ENCODE peak calls at places on chromosomes 12 and 14, in six cellular contexts. U is heart right ventricle, T is Panc1, P is breast epithelium, V is endodermal cell, B is A673. K is an unnamed sample.
A peak's percentile ranks its signal among the peaks of the same experiment; 100 is the strongest.

GRCh38 chr12:116539905-116540482 is 19.2 kb upstream of the MAP1LC3B2 start:
- DNase-seq in P (peak; percentile 58), B (peak; percentile 95), T (no peak), V (peak; percentile 83), U (no peak), K (no peak)

GRCh38 chr12:32647275-32647674 is 31.8 kb upstream of the DNM1L start:
- DNase-seq in T (no peak), U (no peak), P (no peak), V (no peak), B (no peak), K (no peak)

GRCh38 chr14:96095581-96096476 is 56.7 kb downstream of the C14orf132 start:
- DNase-seq in P (peak; percentile 56), U (no peak), V (peak; percentile 48), B (peak; percentile 61), T (no peak), K (no peak)

GRCh38 chr12:3747976-3748619 is 4.8 kb downstream of the CRACR2A start:
- DNase-seq in P (peak; percentile 64), T (no peak), U (no peak), B (no peak), V (peak; percentile 14), K (peak; percentile 44)

GRCh38 chr12:63206908-63207307 is 55.9 kb upstream of the AVPR1A start:
- DNase-seq in T (no peak), B (peak; percentile 12), P (no peak), V (no peak), U (no peak), K (no peak)

GRCh38 chr12:95763809-95764253 is 26.7 kb downstream of the NTN4 start:
- DNase-seq in T (peak; percentile 82), V (no peak), U (no peak), P (no peak), B (peak; percentile 30), K (no peak)

GRCh38 chr14:100526632-100527031 is 60.6 kb downstream of the BEGAIN start:
- DNase-seq in U (no peak), B (no peak), P (peak; percentile 18), V (no peak), T (no peak), K (no peak)

GRCh38 chr14:59847711-59848110 is 22.9 kb downstream of the RTN1 start:
- DNase-seq in U (no peak), T (no peak), V (no peak), P (no peak), B (no peak), K (no peak)

GRCh38 chr12:108649668-108650067 is 16.0 kb upstream of the SELPLG start:
- DNase-seq in U (no peak), P (peak; percentile 83), B (no peak), T (no peak), V (peak; percentile 36), K (no peak)

GRCh38 chr12:6949063-6949594 is 2.0 kb upstream of the PTPN6 start:
- DNase-seq in P (no peak), T (no peak), U (peak; percentile 9), V (no peak), B (no peak), K (peak; percentile 57)

GRCh38 chr14:32414808-32415255 is 85.7 kb downstream of the AKAP6 start:
- DNase-seq in V (no peak), T (no peak), U (no peak), B (no peak), P (no peak), K (no peak)

GRCh38 chr14:52729585-52729924 is 411 bp upstream of the STYX start:
- DNase-seq in B (no peak), T (no peak), U (no peak), P (no peak), V (no peak), K (no peak)

GRCh38 chr12:4031703-4032291 is 158.6 kb upstream of the PARP11 start:
- DNase-seq in P (peak; percentile 22), B (no peak), U (peak; percentile 14), T (no peak), V (peak; percentile 71), K (no peak)

GRCh38 chr12:67211029-67211428 is 58.1 kb upstream of the CAND1 start:
- DNase-seq in B (no peak), V (no peak), T (no peak), P (no peak), U (no peak), K (no peak)

GRCh38 chr12:38291160-38291559 is 25.4 kb upstream of the ALG10B start:
- DNase-seq in T (peak; percentile 45), P (no peak), V (no peak), U (no peak), B (no peak), K (no peak)

GRCh38 chr14:92516966-92517350 is 3.4 kb downstream of the RIN3 start:
- DNase-seq in V (no peak), P (no peak), T (no peak), U (no peak), B (no peak), K (peak; percentile 55)

GRCh38 chr12:11892065-11892391 is 178.7 kb upstream of the BCL2L14 start:
- DNase-seq in U (no peak), V (no peak), B (no peak), T (no peak), P (no peak), K (no peak)

DNA sequence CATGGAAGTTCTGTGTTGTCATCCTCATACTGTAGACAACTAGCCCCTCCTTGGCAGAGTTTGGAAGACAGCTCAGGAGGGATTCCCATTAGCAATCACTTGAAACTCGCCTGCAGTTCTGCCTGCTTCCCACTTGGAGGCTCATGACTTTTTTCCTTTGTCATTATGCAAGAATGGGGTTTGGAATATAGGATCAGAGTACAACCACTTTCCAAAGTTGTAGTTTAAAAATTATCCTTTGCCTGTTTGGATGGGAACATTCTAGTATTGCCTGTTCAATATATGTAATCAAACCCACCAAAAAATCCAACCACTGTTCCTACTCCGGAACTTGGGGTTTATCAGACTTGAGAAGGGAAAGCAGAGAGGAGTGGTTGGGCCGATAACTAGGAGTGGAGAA is 2.1 kb upstream of the GPD1 start:
- DNase-seq in U (no peak), V (peak; percentile 83), B (peak; percentile 73), P (no peak), T (no peak), K (no peak)
- H3K27ac ChIP-seq in U (no peak overlapping the region), V (no peak overlapping the region), B (no peak overlapping the region), P (no peak overlapping the region), T (no peak overlapping the region), K (no peak overlapping the region)

GRCh38 chr12:102948941-102949352 is 8.5 kb upstream of the ASCL1 start:
- DNase-seq in V (peak; percentile 95), B (peak; percentile 60), P (no peak), U (peak; percentile 41), T (peak; percentile 30), K (no peak)

GRCh38 chr12:102953221-102953620 is 4.3 kb upstream of the ASCL1 start:
- DNase-seq in T (no peak), B (no peak), U (no peak), V (no peak), P (no peak), K (no peak)

GRCh38 chr12:102954143-102954542 is 3.3 kb upstream of the ASCL1 start:
- DNase-seq in T (no peak), U (no peak), V (no peak), P (no peak), B (no peak), K (no peak)

GRCh38 chr12:102950950-102951490 is 6.5 kb upstream of the ASCL1 start:
- DNase-seq in V (no peak), B (no peak), U (no peak), T (no peak), P (no peak), K (no peak)

DNA sequence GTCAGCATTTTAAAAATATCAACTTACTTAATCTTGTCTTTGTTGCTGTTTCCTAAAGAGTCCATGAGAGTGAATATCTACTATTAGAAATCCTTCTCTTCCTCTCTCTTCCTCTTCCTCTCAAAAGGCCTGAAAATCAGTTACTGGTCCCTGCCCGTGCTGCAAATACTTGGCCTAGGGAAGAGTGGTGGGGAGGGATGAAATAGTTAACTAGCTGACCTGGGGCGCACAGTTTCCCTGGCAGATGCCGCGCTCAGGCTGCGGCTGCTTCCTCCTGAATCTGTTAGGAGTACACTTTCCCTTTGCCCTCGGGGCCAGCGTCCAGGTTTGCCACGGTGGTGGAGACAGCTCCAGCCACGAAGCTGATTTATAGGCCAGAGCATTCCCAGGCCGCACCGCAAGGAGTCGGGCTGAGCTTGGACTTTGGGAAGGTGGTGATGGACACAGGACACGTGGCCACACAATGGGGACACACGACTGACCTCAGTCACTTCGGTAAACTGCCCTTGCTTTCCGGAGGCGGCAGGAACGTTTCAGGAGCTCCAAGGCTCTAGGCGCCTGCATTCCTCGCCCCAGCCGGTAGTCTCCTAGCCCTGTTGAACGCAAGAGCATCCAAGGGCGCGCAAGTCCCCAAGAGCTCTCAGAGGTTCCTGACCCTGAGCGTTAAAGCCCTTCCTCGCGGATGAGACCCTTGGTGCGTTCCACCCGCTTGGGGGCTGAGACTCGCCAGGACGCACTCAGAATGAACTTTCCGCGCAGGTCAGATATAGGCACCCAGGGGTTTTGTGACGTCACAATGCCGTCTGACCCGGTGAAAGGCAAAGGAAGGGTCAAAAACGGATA is 7.1 kb upstream of the ASCL1 start:
- DNase-seq in T (no peak), B (no peak), U (no peak), P (no peak), V (peak; percentile 89), K (no peak)
- TF ChIP-seq CTCF in T (peak; percentile 42), B (no peak), U (no peak), P (no peak), V (peak; percentile 69), K (no peak)

GRCh38 chr14:21087294-21088091 is 11.0 kb downstream of the ZNF219 start:
- DNase-seq in B (peak; percentile 97), P (no peak), T (no peak), V (peak; percentile 84), U (no peak), K (no peak)

GRCh38 chr14:21083565-21084325 is 13.6 kb downstream of the ARHGEF40 start:
- DNase-seq in B (no peak), T (no peak), P (no peak), U (no peak), V (no peak), K (no peak)

GRCh38 chr14:21084396-21084795 is 14.1 kb downstream of the ZNF219 start:
- DNase-seq in T (no peak), B (no peak), P (no peak), V (no peak), U (no peak), K (no peak)

GRCh38 chr14:21086908-21087293 is 11.6 kb downstream of the ZNF219 start:
- DNase-seq in T (no peak), U (no peak), P (no peak), B (no peak), V (no peak), K (no peak)

GRCh38 chr14:21084988-21085853 is 13.2 kb downstream of the ZNF219 start:
- DNase-seq in U (peak; percentile 67), B (no peak), V (no peak), T (no peak), P (no peak), K (no peak)
- H3K36me3 ChIP-seq in U (peaks cover 97% of the 10 kb centered on the region), B (peaks cover 92% of the 10 kb centered on the region), V (peaks cover 86% of the 10 kb centered on the region), T (no peaks in the 10 kb centered on the region), P (peaks cover 6% of the 10 kb centered on the region), K (no peaks in the 10 kb centered on the region)

GRCh38 chr12:20370001-20370381 is 1.7 kb downstream of the PDE3A start:
- DNase-seq in T (no peak), P (no peak), B (no peak), V (no peak), U (no peak), K (no peak)

GRCh38 chr12:20369164-20370000 is 1.0 kb downstream of the PDE3A start:
- DNase-seq in V (peak; percentile 93), B (peak; percentile 49), U (peak; percentile 86), T (no peak), P (no peak), K (no peak)

GRCh38 chr12:20366776-20367409 is 1.4 kb upstream of the PDE3A start:
- DNase-seq in U (no peak), P (no peak), T (no peak), V (no peak), B (no peak), K (no peak)

GRCh38 chr12:20368653-20369163 is 371 bp downstream of the PDE3A start:
- DNase-seq in B (peak; percentile 58), P (no peak), U (peak; percentile 42), T (no peak), V (peak; percentile 87), K (no peak)

GRCh38 chr12:20367731-20368652 is at the start of gene PDE3A:
- DNase-seq in T (no peak), B (peak; percentile 83), U (peak; percentile 72), P (no peak), V (peak; percentile 94), K (no peak)
- H3K27ac ChIP-seq in T (no peak within 1 kb of the TSS), B (peak within 1 kb of the TSS; percentile 6), U (peak within 1 kb of the TSS; percentile 95), P (peak within 1 kb of the TSS; percentile 29), V (peak within 1 kb of the TSS; percentile 39), K (no peak within 1 kb of the TSS)